ENCODE peak calls at places on chromosome 1, in ten cellular contexts. D, Z, G, C, O, J, M, P, T and E are unnamed samples.

GRCh38 chr1:15289251-15289651 is 42.2 kb downstream of the FHAD1 start:
- DNase-seq in P (no peak), D (no peak), G (no peak), O (no peak), T (no peak), Z (no peak), J (no peak), C (no peak), M (no peak), E (no peak)

GRCh38 chr1:85121744-85122143 is 73.4 kb upstream of the MCOLN3 start:
- DNase-seq in T (no peak), P (no peak), G (no peak), J (no peak), Z (no peak), O (no peak), M (no peak), D (no peak), C (no peak), E (no peak)

GRCh38 chr1:218660678-218661053 is 315.5 kb downstream of the TGFB2 start:
- DNase-seq in C (no peak), P (no peak), Z (no peak), O (peak; percentile 23), D (no peak), J (no peak), T (peak; percentile 61), M (no peak), G (no peak), E (no peak)

GRCh38 chr1:178520803-178521202 is 7.9 kb downstream of the TEX35 start:
- DNase-seq in D (no peak), G (no peak), Z (no peak), C (no peak), T (no peak), O (no peak), P (no peak), M (peak; percentile 8), J (no peak), E (no peak)

GRCh38 chr1:193786041-193786440 is 599.6 kb upstream of the B3GALT2 start:
- DNase-seq in M (no peak), D (no peak), G (no peak), O (no peak), T (no peak), J (no peak), C (no peak), Z (no peak), P (no peak), E (no peak)

GRCh38 chr1:119984771-119985170 is 84.7 kb downstream of the NOTCH2 start:
- DNase-seq in G (no peak), C (no peak), T (no peak), O (no peak), Z (no peak), M (no peak), J (no peak), P (no peak), D (no peak), E (no peak)

GRCh38 chr1:209433649-209434031 is 149.9 kb upstream of the CAMK1G start:
- DNase-seq in C (no peak), Z (no peak), J (no peak), M (no peak), D (peak; percentile 32), P (no peak), T (no peak), G (no peak), O (no peak), E (no peak)

GRCh38 chr1:21046132-21046531 is 130.6 kb downstream of the EIF4G3 start:
- DNase-seq in O (no peak), G (no peak), C (no peak), P (no peak), M (no peak), D (no peak), T (no peak), J (no peak), Z (no peak), E (no peak)

GRCh38 chr1:85090225-85090624 is 41.9 kb upstream of the MCOLN3 start:
- DNase-seq in M (no peak), Z (no peak), T (no peak), C (no peak), D (no peak), P (no peak), J (no peak), O (no peak), G (no peak), E (no peak)

GRCh38 chr1:119569095-119569494 is 62.1 kb downstream of the HSD3B1 start:
- DNase-seq in Z (no peak), T (no peak), G (no peak), O (no peak), M (no peak), D (no peak), C (no peak), P (no peak), J (no peak), E (no peak)

GRCh38 chr1:173175514-173176146 is 31.5 kb downstream of the TNFSF4 start:
- DNase-seq in P (no peak), J (no peak), Z (no peak), M (no peak), T (peak; percentile 40), C (no peak), G (peak; percentile 17), D (peak; percentile 50), O (no peak), E (no peak)

GRCh38 chr1:211352985-211353515 is 26.4 kb downstream of the TRAF5 start:
- DNase-seq in J (no peak), Z (no peak), D (no peak), C (peak; percentile 74), T (no peak), P (no peak), G (peak; percentile 42), M (peak; percentile 66), O (peak; percentile 30), E (peak; percentile 72)

GRCh38 chr1:153345187-153346066 is 3.2 kb downstream of the PGLYRP4 start:
- DNase-seq in C (peak; percentile 32), P (no peak), G (no peak), T (no peak), M (no peak), Z (no peak), J (no peak), D (no peak), O (no peak), E (no peak)

GRCh38 chr1:14866841-14867626 is 268.5 kb downstream of the KAZN start:
- DNase-seq in P (no peak), Z (no peak), T (no peak), C (no peak), O (no peak), D (peak; percentile 18), G (no peak), J (no peak), M (peak; percentile 26), E (no peak)

GRCh38 chr1:235943581-235944114 is 76.9 kb upstream of the LYST start:
- DNase-seq in J (no peak), C (no peak), M (no peak), O (no peak), Z (no peak), P (no peak), T (peak; percentile 94), D (peak; percentile 57), G (no peak), E (no peak)

GRCh38 chr1:202076050-202076511 is 46.6 kb upstream of the GPR37L1 start:
- DNase-seq in C (no peak), J (no peak), P (no peak), G (peak; percentile 19), O (no peak), T (no peak), Z (no peak), D (no peak), M (no peak), E (no peak)

GRCh38 chr1:86998280-86998679 is 83.8 kb downstream of the HS2ST1 start:
- DNase-seq in O (no peak), P (no peak), T (no peak), Z (no peak), J (no peak), D (no peak), M (no peak), G (no peak), C (no peak), E (no peak)

GRCh38 chr1:154747841-154748766 is 122.0 kb downstream of the KCNN3 start:
- DNase-seq in D (peak; percentile 94), T (no peak), Z (no peak), M (no peak), J (peak; percentile 74), O (no peak), G (no peak), C (peak; percentile 78), P (no peak), E (peak; percentile 69)